ENCODE peak calls at places on chromosomes 6 and 20, in four cellular contexts. One of them, this sample, is unnamed.

GRCh38 chr6:112188906-112189305 is 65.5 kb downstream of the LAMA4 start:
- DNase-seq in uterus: peak
- DNase-seq in heart left ventricle: no peak
- DNase-seq in Calu3: no peak
- DNase-seq in this sample: no peak

GRCh38 chr20:48758206-48758820 is 69.5 kb downstream of the PREX1 start:
- DNase-seq in Calu3: no peak
- DNase-seq in heart left ventricle: no peak
- DNase-seq in uterus: no peak
- DNase-seq in this sample: no peak

GRCh38 chr6:24340998-24341934 is 16.6 kb downstream of the DCDC2 start:
- DNase-seq in heart left ventricle: no peak
- DNase-seq in Calu3: peak
- DNase-seq in uterus: no peak
- DNase-seq in this sample: no peak

GRCh38 chr20:52142801-52143200 is 48.8 kb downstream of the ZFP64 start:
- DNase-seq in heart left ventricle: no peak
- DNase-seq in uterus: no peak
- DNase-seq in Calu3: no peak
- DNase-seq in this sample: no peak

GRCh38 chr6:49720372-49720771 is 7.0 kb upstream of the CRISP2 start:
- DNase-seq in Calu3: no peak
- DNase-seq in heart left ventricle: no peak
- DNase-seq in uterus: no peak
- DNase-seq in this sample: no peak

GRCh38 chr6:6897140-6897539 is 210.6 kb upstream of the RREB1 start:
- DNase-seq in heart left ventricle: no peak
- DNase-seq in Calu3: no peak
- DNase-seq in uterus: no peak
- DNase-seq in this sample: no peak

GRCh38 chr6:167997642-167998041 is at the start of gene KIF25:
- DNase-seq in uterus: no peak
- DNase-seq in heart left ventricle: no peak
- DNase-seq in Calu3: no peak
- DNase-seq in this sample: no peak

GRCh38 chr6:26272171-26272631 is 92.8 kb upstream of the BTN3A2 start:
- DNase-seq in Calu3: peak
- DNase-seq in uterus: peak
- DNase-seq in heart left ventricle: peak
- DNase-seq in this sample: peak

GRCh38 chr6:135638108-135638507 is 140.6 kb upstream of the AHI1 start:
- DNase-seq in uterus: no peak
- DNase-seq in Calu3: no peak
- DNase-seq in heart left ventricle: no peak
- DNase-seq in this sample: no peak

GRCh38 chr6:111722220-111722731 is 116.6 kb upstream of the TRAF3IP2 start:
- DNase-seq in uterus: no peak
- DNase-seq in Calu3: no peak
- DNase-seq in heart left ventricle: no peak
- DNase-seq in this sample: no peak

GRCh38 chr6:116568111-116568510 is 3.2 kb upstream of the RWDD1 start:
- DNase-seq in uterus: no peak
- DNase-seq in heart left ventricle: no peak
- DNase-seq in Calu3: no peak
- DNase-seq in this sample: no peak

GRCh38 chr6:79373246-79373645 is 138.8 kb upstream of the HMGN3 start:
- DNase-seq in Calu3: peak
- DNase-seq in uterus: no peak
- DNase-seq in heart left ventricle: no peak
- DNase-seq in this sample: no peak

GRCh38 chr6:159809149-159809548 is 9.1 kb downstream of the PNLDC1 start:
- DNase-seq in uterus: no peak
- DNase-seq in Calu3: no peak
- DNase-seq in heart left ventricle: no peak
- DNase-seq in this sample: no peak

GRCh38 chr20:56111951-56112730 is 106.8 kb upstream of the CBLN4 start:
- DNase-seq in Calu3: no peak
- DNase-seq in heart left ventricle: no peak
- DNase-seq in uterus: no peak
- DNase-seq in this sample: no peak

GRCh38 chr6:65075705-65076104 is 631.3 kb downstream of the EYS start:
- DNase-seq in heart left ventricle: no peak
- DNase-seq in Calu3: no peak
- DNase-seq in uterus: no peak
- DNase-seq in this sample: no peak

GRCh38 chr6:35021014-35021413 is 120.1 kb downstream of the TCP11 start:
- DNase-seq in heart left ventricle: peak
- DNase-seq in uterus: peak
- DNase-seq in Calu3: no peak
- DNase-seq in this sample: no peak

GRCh38 chr6:138987299-138987642 is 782 bp downstream of the REPS1 start:
- DNase-seq in Calu3: peak
- DNase-seq in uterus: no peak
- DNase-seq in heart left ventricle: no peak
- DNase-seq in this sample: peak

GRCh38 chr20:48298851-48299484 is 513.7 kb upstream of the SULF2 start:
- DNase-seq in Calu3: peak
- DNase-seq in heart left ventricle: no peak
- DNase-seq in uterus: peak
- DNase-seq in this sample: no peak

GRCh38 chr6:30709101-30709868 is 7.8 kb downstream of the MDC1 start:
- DNase-seq in uterus: no peak
- DNase-seq in heart left ventricle: no peak
- DNase-seq in Calu3: no peak
- DNase-seq in this sample: peak

GRCh38 chr6:36769676-36770499 is 69.4 kb downstream of the CPNE5 start:
- DNase-seq in Calu3: no peak
- DNase-seq in heart left ventricle: no peak
- DNase-seq in uterus: no peak
- DNase-seq in this sample: no peak

GRCh38 chr6:26322645-26323482 is 42.1 kb upstream of the BTN3A2 start:
- DNase-seq in heart left ventricle: no peak
- DNase-seq in Calu3: peak
- DNase-seq in uterus: peak
- DNase-seq in this sample: no peak

GRCh38 chr20:13102689-13103088 is 93.9 kb downstream of the SPTLC3 start:
- DNase-seq in heart left ventricle: no peak
- DNase-seq in Calu3: no peak
- DNase-seq in uterus: no peak
- DNase-seq in this sample: no peak

GRCh38 chr6:158417760-158418098 is 105.5 kb downstream of the TULP4 start:
- DNase-seq in heart left ventricle: no peak
- DNase-seq in uterus: no peak
- DNase-seq in Calu3: peak
- DNase-seq in this sample: no peak

GRCh38 chr6:37653933-37654565 is 43.6 kb downstream of the MDGA1 start:
- DNase-seq in uterus: no peak
- DNase-seq in Calu3: peak
- DNase-seq in heart left ventricle: no peak
- DNase-seq in this sample: no peak

GRCh38 chr20:30811896-30812671 is 445.4 kb upstream of the DEFB115 start:
- DNase-seq in uterus: no peak
- DNase-seq in Calu3: no peak
- DNase-seq in heart left ventricle: peak
- DNase-seq in this sample: peak

GRCh38 chr6:105592329-105592728 is 189.4 kb upstream of the PREP start:
- DNase-seq in uterus: peak
- DNase-seq in heart left ventricle: no peak
- DNase-seq in Calu3: peak
- DNase-seq in this sample: no peak

GRCh38 chr6:15322781-15323536 is 77.1 kb downstream of the JARID2 start:
- DNase-seq in Calu3: peak
- DNase-seq in heart left ventricle: no peak
- DNase-seq in uterus: no peak
- DNase-seq in this sample: no peak

GRCh38 chr6:87965806-87966205 is 81.8 kb upstream of the SPACA1 start:
- DNase-seq in heart left ventricle: no peak
- DNase-seq in Calu3: no peak
- DNase-seq in uterus: no peak
- DNase-seq in this sample: no peak

GRCh38 chr6:87971605-87972262 is 75.9 kb upstream of the SPACA1 start:
- DNase-seq in heart left ventricle: no peak
- DNase-seq in uterus: no peak
- DNase-seq in Calu3: no peak
- DNase-seq in this sample: no peak

GRCh38 chr6:87972279-87972678 is 75.4 kb upstream of the SPACA1 start:
- DNase-seq in heart left ventricle: no peak
- DNase-seq in Calu3: no peak
- DNase-seq in uterus: no peak
- DNase-seq in this sample: no peak

GRCh38 chr6:87968435-87969278 is 79.0 kb upstream of the SPACA1 start:
- DNase-seq in uterus: no peak
- DNase-seq in heart left ventricle: no peak
- DNase-seq in Calu3: peak
- DNase-seq in this sample: peak
- TF ChIP-seq CTCF in uterus: no peak
- TF ChIP-seq CTCF in heart left ventricle: no peak
- TF ChIP-seq CTCF in Calu3: no peak
- TF ChIP-seq CTCF in this sample: no peak

DNA sequence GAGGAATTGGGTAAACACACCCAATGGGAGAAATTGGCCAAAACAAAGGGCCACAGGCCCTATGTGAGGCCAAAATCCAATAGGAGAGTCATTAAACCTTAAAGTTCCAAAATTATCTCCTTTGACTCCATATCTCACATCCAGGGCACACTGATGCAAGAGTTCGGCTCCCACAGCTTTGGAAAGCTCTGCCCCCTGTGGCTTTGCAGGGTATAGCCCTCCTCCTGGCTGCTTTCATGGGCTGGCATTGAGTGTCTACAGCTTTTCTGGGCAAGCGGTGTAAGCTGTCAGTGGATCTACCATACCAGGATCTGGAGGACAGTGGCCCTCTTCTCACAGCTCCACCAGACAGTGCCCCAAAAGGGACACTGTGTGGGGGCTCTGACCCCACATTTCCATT is 160.5 kb downstream of the ADGRG6 start:
- DNase-seq in Calu3: no peak
- DNase-seq in heart left ventricle: no peak
- DNase-seq in uterus: no peak
- DNase-seq in this sample: no peak
- TF ChIP-seq CTCF in Calu3: no peak
- TF ChIP-seq CTCF in heart left ventricle: no peak
- TF ChIP-seq CTCF in uterus: no peak
- TF ChIP-seq CTCF in this sample: no peak

DNA sequence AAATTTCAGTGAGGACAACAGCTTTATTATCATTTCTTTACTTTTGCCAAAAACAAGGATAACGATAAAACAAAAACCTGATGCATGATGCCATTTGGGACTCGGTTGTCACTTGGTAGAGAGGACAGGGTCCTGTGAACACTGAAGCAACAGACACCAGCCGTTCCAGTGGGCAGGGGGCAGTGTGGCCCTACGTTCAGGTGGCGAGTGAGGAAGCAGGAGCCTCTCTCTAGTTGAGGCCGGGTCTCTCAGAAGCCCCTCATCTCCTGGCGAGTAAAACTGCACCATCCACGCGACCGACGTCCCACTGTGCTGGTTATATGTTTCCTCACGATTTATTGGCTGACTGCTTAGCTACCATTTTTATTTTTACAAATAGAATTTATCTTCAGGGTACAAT is 231.6 kb downstream of the THBS2 start:
- DNase-seq in heart left ventricle: no peak
- DNase-seq in Calu3: no peak
- DNase-seq in uterus: no peak
- DNase-seq in this sample: no peak
- TF ChIP-seq CTCF in heart left ventricle: peak
- TF ChIP-seq CTCF in Calu3: no peak
- TF ChIP-seq CTCF in uterus: no peak
- TF ChIP-seq CTCF in this sample: no peak

DNA sequence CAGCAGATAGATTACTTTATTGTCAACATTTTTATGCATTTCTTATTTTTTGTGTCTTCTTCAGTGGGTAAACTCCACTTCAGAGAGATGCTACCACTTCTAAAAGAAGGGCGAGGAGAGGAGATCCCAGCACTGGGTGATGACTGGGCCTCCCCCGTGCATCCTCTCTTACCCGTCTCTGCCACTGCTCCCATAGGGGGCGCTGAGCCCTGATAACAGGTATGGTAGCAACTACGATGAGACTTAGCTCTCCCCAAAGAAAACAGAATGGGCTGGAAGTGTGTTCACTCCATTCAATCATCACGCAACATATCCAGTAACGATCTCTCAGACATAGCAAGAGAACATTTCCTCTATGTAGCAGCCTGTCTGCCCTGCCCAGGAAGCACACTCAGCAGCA is 533.3 kb upstream of the CDH4 start:
- DNase-seq in heart left ventricle: no peak
- DNase-seq in Calu3: no peak
- DNase-seq in uterus: no peak
- DNase-seq in this sample: no peak
- TF ChIP-seq CTCF in heart left ventricle: no peak
- TF ChIP-seq CTCF in Calu3: no peak
- TF ChIP-seq CTCF in uterus: no peak
- TF ChIP-seq CTCF in this sample: no peak

GRCh38 chr6:52536424-52536916 is 40.4 kb downstream of the TRAM2 start:
- DNase-seq in Calu3: no peak
- DNase-seq in heart left ventricle: no peak
- DNase-seq in uterus: no peak
- DNase-seq in this sample: no peak
- TF ChIP-seq CTCF in Calu3: no peak
- TF ChIP-seq CTCF in heart left ventricle: no peak
- TF ChIP-seq CTCF in uterus: no peak
- TF ChIP-seq CTCF in this sample: no peak

DNA sequence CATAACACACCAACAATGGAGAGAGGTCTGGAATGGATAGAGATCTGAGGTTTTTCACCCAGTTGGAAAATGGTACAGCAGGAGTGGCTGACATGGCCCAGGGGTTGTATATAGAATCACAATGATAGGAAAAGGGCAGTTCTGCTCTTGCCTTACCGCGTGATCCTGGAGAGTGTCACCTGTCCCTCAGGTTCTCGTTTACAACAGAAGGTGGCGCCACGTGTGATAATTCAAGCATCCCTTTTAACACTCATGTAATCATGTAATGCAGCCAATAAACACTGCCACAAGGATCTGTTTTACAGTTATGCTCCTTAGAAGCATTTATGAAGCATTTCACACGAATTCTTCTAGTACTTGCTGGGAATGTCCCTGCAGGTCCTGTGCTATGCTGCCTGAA is 12.9 kb upstream of the WFDC2 start:
- DNase-seq in uterus: no peak
- DNase-seq in Calu3: peak
- DNase-seq in heart left ventricle: no peak
- DNase-seq in this sample: no peak
- TF ChIP-seq CTCF in uterus: no peak
- TF ChIP-seq CTCF in Calu3: peak
- TF ChIP-seq CTCF in heart left ventricle: peak
- TF ChIP-seq CTCF in this sample: peak

GRCh38 chr6:20028562-20028961 is 183.7 kb downstream of the MBOAT1 start:
- DNase-seq in heart left ventricle: no peak
- DNase-seq in Calu3: no peak
- DNase-seq in uterus: no peak
- DNase-seq in this sample: no peak
- TF ChIP-seq CTCF in heart left ventricle: no peak
- TF ChIP-seq CTCF in Calu3: no peak
- TF ChIP-seq CTCF in uterus: no peak
- TF ChIP-seq CTCF in this sample: no peak

GRCh38 chr6:3987576-3987975 is 91.4 kb downstream of the FAM217A start:
- DNase-seq in Calu3: no peak
- DNase-seq in heart left ventricle: no peak
- DNase-seq in uterus: no peak
- DNase-seq in this sample: no peak
- TF ChIP-seq CTCF in Calu3: no peak
- TF ChIP-seq CTCF in heart left ventricle: no peak
- TF ChIP-seq CTCF in uterus: no peak
- TF ChIP-seq CTCF in this sample: no peak

GRCh38 chr6:11912420-11912819 is 99.7 kb upstream of the HIVEP1 start:
- DNase-seq in heart left ventricle: no peak
- DNase-seq in uterus: no peak
- DNase-seq in Calu3: no peak
- DNase-seq in this sample: no peak
- TF ChIP-seq CTCF in heart left ventricle: no peak
- TF ChIP-seq CTCF in uterus: no peak
- TF ChIP-seq CTCF in Calu3: no peak
- TF ChIP-seq CTCF in this sample: no peak